ENCODE peak calls at places on chromosomes 1 and 21, in four cellular contexts. K, U, O and H are unnamed samples.

GRCh38 chr1:146016891-146017290 is 4.6 kb downstream of the HJV start:
- DNase-seq in K (no peak), U (no peak), O (no peak), H (no peak)

GRCh38 chr1:223123238-223123976 is 19.6 kb downstream of the TLR5 start:
- DNase-seq in K (peak; percentile 80), U (peak; percentile 36), O (no peak), H (peak; percentile 79)

GRCh38 chr1:33758698-33759097 is 105.2 kb upstream of the HMGB4 start:
- DNase-seq in K (no peak), U (no peak), O (no peak), H (no peak)

GRCh38 chr1:194052514-194053333 is 866.3 kb upstream of the B3GALT2 start:
- DNase-seq in K (no peak), U (no peak), O (no peak), H (no peak)

GRCh38 chr1:111199881-111200801 is at the start of gene DENND2D:
- DNase-seq in K (no peak), U (no peak), O (peak; percentile 92), H (no peak)

GRCh38 chr1:53552146-53552940 is 93.1 kb downstream of the DMRTB1 start:
- DNase-seq in K (peak; percentile 25), U (no peak), O (no peak), H (no peak)

GRCh38 chr1:152940614-152941013 is 6.4 kb upstream of the SPRR5 start:
- DNase-seq in K (no peak), U (no peak), O (no peak), H (no peak)

GRCh38 chr21:31865429-31865970 is 7.3 kb upstream of the HUNK start:
- DNase-seq in K (no peak), U (no peak), O (no peak), H (no peak)

GRCh38 chr21:45115141-45115540 is 40.8 kb downstream of the ADARB1 start:
- DNase-seq in K (no peak), U (no peak), O (no peak), H (no peak)

GRCh38 chr1:222828939-222829338 is 14.1 kb downstream of the DISP1 start:
- DNase-seq in K (no peak), U (no peak), O (no peak), H (no peak)

GRCh38 chr1:13702425-13703127 is 2.6 kb downstream of the PRDM2 start:
- DNase-seq in K (no peak), U (no peak), O (peak; percentile 89), H (no peak)

GRCh38 chr1:221192055-221192454 is 312.8 kb downstream of the HLX start:
- DNase-seq in K (no peak), U (no peak), O (no peak), H (no peak)

GRCh38 chr1:212700892-212701819 is 1.5 kb upstream of the BATF3 start:
- DNase-seq in K (peak; percentile 51), U (no peak), O (no peak), H (peak; percentile 11)
- TF ChIP-seq NR2C2 in K (no peak), U (no peak), O (no peak), H (no peak)

GRCh38 chr1:58162952-58163550 is 383.5 kb downstream of the OMA1 start:
- DNase-seq in K (peak; percentile 70), U (peak; percentile 57), O (no peak), H (peak; percentile 35)
- TF ChIP-seq NR2C2 in K (no peak), U (no peak), O (no peak), H (no peak)

GRCh38 chr1:3349968-3350299 is 104.5 kb upstream of the ARHGEF16 start:
- DNase-seq in K (no peak), U (no peak), O (no peak), H (no peak)

GRCh38 chr1:3351300-3352083 is 103.0 kb upstream of the ARHGEF16 start:
- DNase-seq in K (no peak), U (no peak), O (no peak), H (no peak)

GRCh38 chr1:3349161-3349967 is 105.1 kb upstream of the ARHGEF16 start:
- DNase-seq in K (no peak), U (peak; percentile 48), O (no peak), H (peak; percentile 58)

GRCh38 chr1:3352084-3352951 is 102.1 kb upstream of the ARHGEF16 start:
- DNase-seq in K (peak; percentile 52), U (no peak), O (no peak), H (no peak)

GRCh38 chr1:3350441-3351261 is 103.8 kb upstream of the ARHGEF16 start:
- DNase-seq in K (no peak), U (peak; percentile 29), O (no peak), H (no peak)
- TF ChIP-seq NR2C2 in K (no peak), U (no peak), O (no peak), H (no peak)

GRCh38 chr21:26843912-26844257 is 1.3 kb downstream of the ADAMTS1 start:
- DNase-seq in K (no peak), U (no peak), O (no peak), H (no peak)
- TF ChIP-seq NR2C2 in K (no peak), U (no peak), O (no peak), H (no peak)

GRCh38 chr21:43789276-43790052 is at the start of gene RRP1:
- DNase-seq in K (peak; percentile 90), U (peak; percentile 74), O (peak; percentile 59), H (peak; percentile 97)
- TF ChIP-seq NR2C2 in K (no peak), U (peak; percentile 80), O (no peak), H (peak; percentile 81)

DNA sequence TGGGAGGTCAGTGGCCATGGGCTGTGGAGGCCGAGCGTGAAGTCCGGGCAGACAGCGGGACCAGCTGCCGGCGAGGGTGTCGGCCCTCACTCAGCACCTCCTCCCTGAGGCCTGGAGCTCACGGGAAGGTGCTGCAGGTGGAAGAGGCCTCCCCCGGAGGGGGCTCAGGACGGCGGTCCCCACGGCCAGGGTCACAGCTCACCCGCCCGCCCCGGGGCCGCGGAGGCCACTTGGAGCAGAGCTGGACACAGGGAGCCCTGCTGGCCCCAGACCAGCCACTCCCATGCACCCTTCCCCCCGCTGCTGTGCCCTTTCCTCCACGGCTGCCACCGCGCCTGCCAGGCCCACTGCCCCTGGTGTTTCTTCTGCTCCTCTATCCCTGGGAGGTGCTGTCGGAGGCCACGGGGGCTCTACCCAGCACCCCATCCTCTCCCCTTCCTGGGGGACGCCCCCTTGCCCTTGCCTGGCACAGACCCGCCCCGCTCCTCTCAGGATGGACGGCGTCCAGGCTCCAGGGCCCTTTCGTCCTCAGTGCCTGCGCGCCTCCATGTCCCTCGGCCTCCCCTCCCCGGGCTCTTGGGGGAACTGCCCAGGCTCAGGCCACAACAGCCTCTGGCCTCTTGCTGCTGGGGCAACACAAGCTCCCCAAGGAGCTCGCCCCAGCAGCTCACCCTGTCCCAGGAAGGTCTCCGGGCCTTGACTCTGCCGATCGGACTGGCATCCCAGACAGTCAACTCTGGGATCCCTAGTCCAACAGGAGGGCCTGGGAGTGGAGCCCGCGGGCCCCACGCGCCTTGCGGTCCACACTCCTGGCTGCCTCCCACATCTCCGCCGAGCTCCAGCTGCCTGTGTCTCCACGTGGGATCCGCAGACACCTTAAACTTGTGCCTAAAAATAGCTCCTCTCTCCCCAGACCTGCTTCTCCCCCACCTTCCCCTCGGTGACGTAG is 4.2 kb downstream of the TMEM240 start:
- DNase-seq in K (no peak), U (no peak), O (no peak), H (no peak)
- TF ChIP-seq NR2C2 in K (no peak), U (no peak), O (no peak), H (no peak)

GRCh38 chr21:26512664-26513063 is 60.4 kb downstream of the CYYR1 start:
- DNase-seq in K (no peak), U (no peak), O (no peak), H (no peak)

GRCh38 chr21:26515257-26515656 is 57.8 kb downstream of the CYYR1 start:
- DNase-seq in K (no peak), U (no peak), O (no peak), H (no peak)

GRCh38 chr21:26519142-26519541 is 53.9 kb downstream of the CYYR1 start:
- DNase-seq in K (no peak), U (no peak), O (no peak), H (no peak)

DNA sequence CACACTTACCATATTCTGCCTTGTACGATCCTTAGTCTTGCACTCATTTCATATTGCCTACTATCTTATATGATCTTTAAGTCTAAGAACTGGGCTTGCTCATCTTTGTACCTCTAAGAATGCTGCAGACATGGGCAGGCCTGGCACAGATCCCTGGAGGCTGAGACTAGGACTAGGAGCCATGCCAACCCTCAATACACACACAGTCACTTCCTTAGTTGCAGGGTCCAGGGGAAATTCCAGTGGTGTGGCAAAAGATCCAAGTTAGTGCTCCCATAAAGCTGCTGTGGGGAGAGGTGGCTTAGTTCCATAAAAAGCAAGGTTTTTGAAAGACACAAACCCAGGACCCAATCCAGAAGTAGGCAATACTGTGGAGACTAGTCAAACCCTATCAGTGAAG is 59.9 kb downstream of the CYYR1 start:
- DNase-seq in K (no peak), U (no peak), O (no peak), H (no peak)
- TF ChIP-seq NR2C2 in K (no peak), U (no peak), O (no peak), H (no peak)

DNA sequence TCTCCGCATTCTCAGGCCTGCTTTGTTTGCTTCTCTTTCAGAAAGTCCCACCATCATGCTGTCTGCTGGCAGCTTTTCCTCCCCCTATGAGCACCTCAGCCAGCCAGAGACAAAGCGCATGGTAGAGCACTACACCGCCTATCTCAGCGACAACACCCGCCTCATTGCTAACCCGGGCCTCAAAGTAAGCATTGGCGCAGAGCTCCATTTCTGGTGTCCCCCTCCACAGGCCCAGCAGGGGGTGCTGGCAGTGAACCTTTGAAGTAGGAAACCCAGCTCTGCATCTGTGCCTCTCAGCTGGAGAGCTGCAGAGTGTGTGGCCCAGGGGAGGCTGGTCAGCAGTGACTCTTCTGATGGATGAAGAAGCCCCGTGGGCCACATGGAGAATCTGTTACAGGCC is 81.2 kb upstream of the RAVER2 start:
- DNase-seq in K (peak; percentile 52), U (peak; percentile 27), O (no peak), H (peak; percentile 57)
- TF ChIP-seq NR2C2 in K (no peak), U (no peak), O (no peak), H (no peak)

DNA sequence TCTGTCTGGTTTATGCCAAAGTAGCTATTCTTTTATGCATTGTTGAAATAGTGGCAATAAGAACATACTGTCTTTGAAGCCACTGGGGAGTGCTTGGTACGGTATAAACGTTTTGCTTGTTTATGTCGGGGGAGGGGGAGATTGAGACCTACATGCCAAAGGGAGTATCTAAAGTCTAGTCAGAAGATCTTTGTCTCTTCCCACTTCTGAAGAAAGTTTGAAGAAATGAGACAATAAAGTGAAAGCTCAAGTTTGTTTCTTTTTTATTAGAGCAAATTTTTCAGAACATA is 6.8 kb downstream of the AKIRIN1 start:
- DNase-seq in K (no peak), U (no peak), O (no peak), H (no peak)
- TF ChIP-seq NR2C2 in K (no peak), U (no peak), O (no peak), H (no peak)